ENCODE peak calls at places on chromosomes 3 and 15, in seven cellular contexts. V is endothelial cell of umbilical vein, Z is aorta, M is MM.1S, O is spleen, C is stomach, N is OCI-LY7. U is an unnamed sample. For H3K4me1 and H3K9me3, the result is how much of the 10 kb centered on the place peaks cover.

GRCh38 chr3:17442332-17443049 is 299.9 kb downstream of the TBC1D5 start:
- DNase-seq in V (no peak), Z (no peak), M (no peak), O (no peak), C (no peak), N (no peak), U (no peak)

GRCh38 chr3:49359623-49360022 is 1.5 kb upstream of the GPX1 start:
- DNase-seq in V (peak), Z (no peak), M (no peak), O (no peak), C (no peak), N (no peak), U (no peak)

GRCh38 chr3:142028174-142028833 is 121.0 kb downstream of the TFDP2 start:
- DNase-seq in V (peak), Z (no peak), M (peak), O (no peak), C (no peak), N (peak), U (no peak)

GRCh38 chr3:188780188-188781147 is 391.3 kb upstream of the TPRG1 start:
- DNase-seq in V (no peak), Z (no peak), M (no peak), O (no peak), C (no peak), N (no peak), U (peak)

GRCh38 chr3:168123211-168124173 is 27.8 kb upstream of the GOLIM4 start:
- DNase-seq in V (no peak), Z (no peak), M (no peak), O (no peak), C (no peak), N (no peak), U (no peak)

GRCh38 chr3:114120211-114120610 is 58.6 kb downstream of the DRD3 start:
- DNase-seq in V (no peak), Z (no peak), M (no peak), O (no peak), C (no peak), N (no peak), U (no peak)

GRCh38 chr15:75347222-75348033 is 589 bp downstream of the NEIL1 start:
- DNase-seq in V (peak), Z (peak), M (peak), O (peak), C (peak), N (peak), U (peak)

GRCh38 chr3:179681492-179682263 is 28.8 kb downstream of the USP13 start:
- DNase-seq in V (peak), Z (no peak), M (no peak), O (no peak), C (peak), N (no peak), U (no peak)

DNA sequence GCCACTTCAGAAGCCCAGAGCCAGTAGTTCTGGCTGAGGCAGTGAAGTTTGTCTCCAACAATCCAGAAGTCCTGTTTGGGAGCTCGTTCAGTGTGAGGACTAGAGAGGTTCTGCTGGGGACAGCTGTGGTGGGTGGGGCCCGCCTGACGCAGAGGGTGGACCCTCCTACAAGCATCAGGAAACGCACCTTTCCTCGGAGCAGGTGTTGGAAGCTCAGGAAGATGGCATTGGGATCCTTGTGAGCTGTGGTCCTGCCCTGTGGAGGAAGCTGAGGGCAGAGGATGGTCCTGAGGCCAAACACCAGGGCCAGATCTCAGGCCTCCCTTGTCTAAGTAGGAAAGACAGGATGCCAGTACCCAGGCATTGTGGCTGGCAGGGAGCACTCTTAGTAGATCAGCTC is 5.1 kb downstream of the THPO start:
- DNase-seq in V (no peak), Z (no peak), M (no peak), O (no peak), C (no peak), N (no peak), U (no peak)
- H3K4me1 ChIP-seq in V (under half), Z (under half), M (under half), O (under half), C (under half), N (under half), U (under half)

DNA sequence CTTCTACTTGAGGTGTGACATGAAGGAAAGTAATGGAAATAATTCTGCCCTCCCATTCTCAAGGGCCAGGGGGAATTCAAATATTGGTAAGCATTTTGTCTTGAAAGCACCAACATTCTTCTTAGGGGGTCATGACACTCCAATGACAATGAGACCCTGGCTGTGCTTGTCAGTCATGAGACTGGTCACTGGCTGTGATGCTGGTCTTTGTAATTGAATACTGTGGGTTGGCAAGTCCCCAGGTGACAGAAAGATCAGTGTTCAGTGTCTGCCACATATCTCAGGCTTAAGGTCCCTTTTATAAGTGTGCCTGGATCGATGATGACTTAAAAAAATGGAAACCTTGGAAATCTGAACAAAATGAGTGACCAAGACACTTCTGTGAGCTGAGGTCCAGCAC is 151.4 kb downstream of the SNRPN start:
- DNase-seq in V (no peak), Z (no peak), M (no peak), O (no peak), C (no peak), N (no peak), U (no peak)
- H3K9me3 ChIP-seq in V (under half), Z (under half), M (under half), O (half or more), C (half or more), N (under half), U (half or more)

DNA sequence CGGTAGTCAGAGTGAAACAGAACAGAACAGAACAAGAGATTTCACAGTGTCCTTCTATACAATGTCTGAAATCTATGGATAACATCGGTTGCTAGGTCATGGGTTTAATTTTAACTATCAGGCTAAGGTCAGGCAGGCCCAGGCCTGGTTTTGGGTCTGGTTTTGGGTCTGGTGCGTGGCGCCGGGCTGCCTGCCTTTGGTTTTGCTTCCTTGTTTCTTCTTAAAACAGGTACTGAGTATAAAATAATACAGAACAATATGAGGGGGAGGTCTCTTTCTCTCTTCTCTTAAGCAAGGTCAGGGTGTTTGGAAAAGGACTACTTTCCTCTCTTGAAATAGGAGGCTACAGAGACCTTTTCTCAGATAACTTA is 1.4 kb downstream of the AEN start:
- DNase-seq in V (no peak), Z (no peak), M (no peak), O (no peak), C (no peak), N (no peak), U (no peak)
- H3K4me1 ChIP-seq in V (under half), Z (under half), M (under half), O (half or more), C (half or more), N (half or more), U (under half)

GRCh38 chr15:27201425-27201824 is 230.4 kb downstream of the GABRG3 start:
- DNase-seq in V (no peak), Z (no peak), M (no peak), O (no peak), C (no peak), N (no peak), U (no peak)
- H3K9me3 ChIP-seq in V (under half), Z (under half), M (under half), O (under half), C (under half), N (under half), U (under half)

DNA sequence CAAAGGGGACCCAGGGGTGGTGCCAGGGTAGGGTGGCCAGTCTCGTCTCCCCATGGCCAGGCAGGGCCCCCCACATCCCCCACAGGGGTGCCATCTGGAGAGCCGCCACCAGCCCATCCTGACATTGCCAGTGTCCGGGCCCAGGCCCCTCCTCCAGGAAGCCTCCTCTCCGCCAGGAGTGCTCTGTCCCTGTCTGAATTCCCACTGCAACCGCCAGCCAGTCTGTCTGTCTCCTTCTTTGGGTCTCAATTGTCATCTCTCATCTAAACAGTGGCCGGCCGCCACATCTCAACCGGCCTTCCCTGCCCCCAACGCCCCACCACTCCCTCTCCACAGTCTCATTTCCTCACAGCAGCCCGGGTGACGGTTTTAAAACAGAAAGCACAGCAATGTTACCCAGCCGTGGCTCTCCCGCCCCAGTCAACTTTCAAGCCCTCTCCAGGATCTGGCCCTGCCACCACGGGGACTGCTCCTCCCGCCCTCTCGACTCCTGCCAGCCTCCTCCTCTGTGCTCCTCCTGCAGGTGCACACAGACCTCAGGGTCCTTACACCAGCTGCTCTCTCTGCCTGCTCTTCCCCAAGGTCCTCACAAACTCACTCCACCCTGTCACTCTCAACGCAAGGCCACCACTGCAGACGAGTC is 57.0 kb downstream of the IQSEC1 start:
- DNase-seq in V (no peak), Z (peak), M (peak), O (peak), C (peak), N (peak), U (peak)
- H3K4me1 ChIP-seq in V (under half), Z (under half), M (half or more), O (half or more), C (half or more), N (half or more), U (under half)

DNA sequence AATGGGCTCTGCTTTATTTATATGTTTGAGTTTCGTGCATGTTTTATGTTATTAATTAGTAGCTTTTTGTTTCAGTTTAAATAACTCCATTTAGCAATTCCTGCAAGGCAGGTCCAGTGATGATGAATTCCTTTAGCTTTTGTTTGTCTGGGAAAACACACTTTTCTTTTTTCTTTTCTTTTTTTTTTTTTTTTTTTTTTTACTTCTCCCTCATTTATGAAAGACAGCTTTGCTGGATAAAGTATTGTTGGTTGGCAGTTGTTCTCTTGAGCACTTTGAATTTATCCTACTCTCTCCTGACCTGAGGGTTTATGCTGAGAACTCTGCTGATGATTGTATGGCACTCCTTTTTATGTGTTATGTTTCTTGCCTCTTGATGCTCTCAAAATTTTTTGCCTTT is 35.7 kb downstream of the TMEM39A start:
- DNase-seq in V (no peak), Z (no peak), M (no peak), O (no peak), C (no peak), N (no peak), U (no peak)
- H3K9me3 ChIP-seq in V (under half), Z (under half), M (under half), O (half or more), C (half or more), N (under half), U (half or more)

GRCh38 chr3:22940285-22940684 is 262.8 kb upstream of the UBE2E2 start:
- DNase-seq in V (no peak), Z (no peak), M (no peak), O (no peak), C (no peak), N (no peak), U (no peak)

GRCh38 chr3:22939349-22939748 is 263.8 kb upstream of the UBE2E2 start:
- DNase-seq in V (no peak), Z (no peak), M (no peak), O (no peak), C (no peak), N (no peak), U (no peak)

GRCh38 chr3:22934973-22935372 is 268.2 kb upstream of the UBE2E2 start:
- DNase-seq in V (no peak), Z (no peak), M (no peak), O (no peak), C (no peak), N (no peak), U (no peak)

GRCh38 chr3:22938739-22939138 is 264.4 kb upstream of the UBE2E2 start:
- DNase-seq in V (no peak), Z (no peak), M (no peak), O (no peak), C (no peak), N (peak), U (no peak)

DNA sequence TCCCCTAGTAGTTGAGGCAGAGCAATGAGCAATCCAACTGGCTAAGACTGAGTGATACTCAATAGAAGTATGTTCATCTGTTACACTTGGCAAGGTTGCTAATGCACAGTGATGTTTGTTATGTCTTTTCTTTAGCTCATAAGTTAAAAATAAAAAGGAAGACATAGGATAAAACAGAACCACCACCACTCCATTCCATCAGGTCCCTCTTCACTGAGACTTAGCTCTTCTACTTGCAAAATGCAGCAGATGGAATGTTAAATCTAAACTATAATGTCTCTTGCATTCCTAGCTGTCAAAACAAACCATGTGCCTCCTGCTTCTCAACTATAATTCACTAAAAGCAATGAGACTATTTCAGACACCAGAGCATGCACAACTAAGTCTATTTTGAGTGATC is 265.6 kb upstream of the UBE2E2 start:
- DNase-seq in V (no peak), Z (no peak), M (no peak), O (no peak), C (no peak), N (no peak), U (no peak)
- H3K4me1 ChIP-seq in V (under half), Z (under half), M (under half), O (under half), C (under half), N (under half), U (under half)